ENCODE peak calls at places on chromosome 6, in eight cellular contexts. K is coronary artery, Q is GM23338, W is esophagus squamous epithelium, S is endodermal cell, V is pancreas, C is body of pancreas, Y is OCI-LY7. O is an unnamed sample.

GRCh38 chr6:104941694-104942177 is 15.2 kb upstream of the LIN28B start:
- DNase-seq in V (no peak), Q (peak), K (no peak), Y (no peak), C (no peak), W (no peak), S (no peak), O (no peak)

GRCh38 chr6:112232845-112233256 is 21.5 kb downstream of the LAMA4 start:
- DNase-seq in V (no peak), K (no peak), C (no peak), W (no peak), S (no peak), Q (no peak), Y (no peak), O (no peak)

GRCh38 chr6:65979120-65979519 is 272.1 kb upstream of the EYS start:
- DNase-seq in W (no peak), Q (no peak), V (no peak), K (no peak), Y (no peak), S (no peak), C (no peak), O (no peak)

GRCh38 chr6:6729971-6730370 is 141.5 kb downstream of the LY86 start:
- DNase-seq in Y (no peak), C (no peak), W (no peak), Q (no peak), S (no peak), V (no peak), K (no peak), O (no peak)

GRCh38 chr6:135525550-135525949 is 28.0 kb upstream of the AHI1 start:
- DNase-seq in W (no peak), Y (no peak), V (no peak), S (no peak), C (no peak), Q (no peak), K (no peak), O (no peak)

GRCh38 chr6:137208279-137208678 is 10.9 kb downstream of the IFNGR1 start:
- DNase-seq in C (no peak), S (no peak), K (no peak), Y (no peak), W (no peak), Q (no peak), V (no peak), O (no peak)

GRCh38 chr6:89050155-89050554 is 30.4 kb upstream of the PNRC1 start:
- DNase-seq in W (no peak), V (peak), Y (no peak), S (no peak), Q (no peak), C (peak), K (peak), O (peak)

GRCh38 chr6:32700391-32701040 is 34.1 kb upstream of the HLA-DQB1 start:
- DNase-seq in C (peak), S (peak), Q (peak), W (no peak), V (no peak), Y (peak), K (no peak), O (peak)

GRCh38 chr6:47247227-47247797 is 62.4 kb downstream of the TNFRSF21 start:
- DNase-seq in W (no peak), C (no peak), V (no peak), S (no peak), Y (peak), K (no peak), Q (no peak), O (no peak)

GRCh38 chr6:63975685-63976084 is 340.1 kb downstream of the PHF3 start:
- DNase-seq in Q (no peak), S (no peak), V (no peak), W (no peak), C (no peak), K (no peak), Y (no peak), O (no peak)

GRCh38 chr6:107957165-107957908 is 671 bp downstream of the SEC63 start:
- DNase-seq in S (peak), W (no peak), Y (peak), V (peak), C (peak), K (peak), Q (peak), O (peak)

GRCh38 chr6:81875776-81876293 is 123.4 kb upstream of the TENT5A start:
- DNase-seq in V (no peak), K (no peak), W (no peak), S (no peak), Y (no peak), Q (no peak), C (no peak), O (no peak)

GRCh38 chr6:111938710-111939109 is 65.5 kb upstream of the FYN start:
- DNase-seq in K (no peak), C (no peak), Q (no peak), S (no peak), W (no peak), Y (no peak), V (no peak), O (no peak)

GRCh38 chr6:25354078-25354940 is 75.1 kb downstream of the CARMIL1 start:
- DNase-seq in Q (no peak), K (no peak), S (no peak), Y (no peak), C (no peak), W (no peak), V (no peak), O (no peak)

GRCh38 chr6:139161169-139161568 is 26.3 kb downstream of the HECA start:
- DNase-seq in Q (no peak), Y (no peak), V (no peak), S (no peak), C (no peak), K (no peak), W (no peak), O (no peak)

GRCh38 chr6:148470606-148471299 is 128.1 kb downstream of the SASH1 start:
- DNase-seq in C (no peak), Y (no peak), V (no peak), K (no peak), W (no peak), S (no peak), Q (no peak), O (no peak)

GRCh38 chr6:72760130-72760793 is 138.4 kb downstream of the KCNQ5 start:
- DNase-seq in V (no peak), W (no peak), Q (no peak), C (peak), K (no peak), Y (no peak), S (no peak), O (no peak)

GRCh38 chr6:125779924-125780539 is 10.7 kb upstream of the NCOA7 start:
- DNase-seq in Y (peak), C (peak), W (peak), V (peak), S (peak), K (peak), Q (peak), O (peak)

GRCh38 chr6:125784365-125784764 is 6.4 kb upstream of the NCOA7 start:
- DNase-seq in W (no peak), Y (no peak), C (no peak), S (no peak), K (no peak), V (no peak), Q (no peak), O (no peak)

GRCh38 chr6:125780540-125781306 is 10.0 kb upstream of the NCOA7 start:
- DNase-seq in W (no peak), C (peak), V (peak), Y (peak), Q (peak), K (no peak), S (peak), O (peak)

GRCh38 chr6:125781307-125781868 is 9.4 kb upstream of the NCOA7 start:
- DNase-seq in Y (no peak), S (no peak), V (no peak), K (no peak), Q (peak), W (no peak), C (peak), O (peak)
- TF ChIP-seq CTCF in Y (peak), S (peak), V (no peak), K (no peak), Q (no peak), W (no peak), C (no peak), O (no peak)

GRCh38 chr6:17583811-17584210 is 16.3 kb upstream of the FAM8A1 start:
- DNase-seq in K (no peak), W (no peak), Y (no peak), C (peak), V (no peak), Q (no peak), S (no peak), O (no peak)
- H3K27ac ChIP-seq in K (peak), W (peak), Y (no peak), C (peak), V (no peak), Q (no peak), S (no peak), O (peak)

DNA sequence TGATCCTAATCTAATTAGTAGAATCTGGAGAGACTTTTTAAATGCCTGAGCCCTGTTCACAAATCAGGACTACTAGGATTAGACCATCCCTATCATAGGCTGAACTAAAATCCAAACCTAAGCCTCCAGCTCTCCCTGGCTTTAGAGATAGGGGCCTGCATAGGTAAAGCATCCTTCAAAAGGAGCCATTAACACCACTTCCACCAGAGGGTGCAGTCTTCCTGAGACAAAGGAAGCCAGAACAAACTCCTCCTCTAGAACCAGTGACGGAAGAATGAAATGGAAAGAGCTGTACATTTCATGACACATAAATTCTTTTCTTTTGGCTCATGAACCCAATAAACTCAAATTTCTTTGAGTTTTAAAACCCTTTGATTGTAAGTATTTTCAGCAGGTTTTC is 291.2 kb upstream of the ADGRB3 start:
- DNase-seq in W (no peak), C (peak), V (no peak), K (no peak), S (peak), Q (peak), Y (peak), O (no peak)
- TF ChIP-seq CTCF in W (no peak), C (peak), V (peak), K (no peak), S (peak), Q (peak), Y (peak), O (no peak)

DNA sequence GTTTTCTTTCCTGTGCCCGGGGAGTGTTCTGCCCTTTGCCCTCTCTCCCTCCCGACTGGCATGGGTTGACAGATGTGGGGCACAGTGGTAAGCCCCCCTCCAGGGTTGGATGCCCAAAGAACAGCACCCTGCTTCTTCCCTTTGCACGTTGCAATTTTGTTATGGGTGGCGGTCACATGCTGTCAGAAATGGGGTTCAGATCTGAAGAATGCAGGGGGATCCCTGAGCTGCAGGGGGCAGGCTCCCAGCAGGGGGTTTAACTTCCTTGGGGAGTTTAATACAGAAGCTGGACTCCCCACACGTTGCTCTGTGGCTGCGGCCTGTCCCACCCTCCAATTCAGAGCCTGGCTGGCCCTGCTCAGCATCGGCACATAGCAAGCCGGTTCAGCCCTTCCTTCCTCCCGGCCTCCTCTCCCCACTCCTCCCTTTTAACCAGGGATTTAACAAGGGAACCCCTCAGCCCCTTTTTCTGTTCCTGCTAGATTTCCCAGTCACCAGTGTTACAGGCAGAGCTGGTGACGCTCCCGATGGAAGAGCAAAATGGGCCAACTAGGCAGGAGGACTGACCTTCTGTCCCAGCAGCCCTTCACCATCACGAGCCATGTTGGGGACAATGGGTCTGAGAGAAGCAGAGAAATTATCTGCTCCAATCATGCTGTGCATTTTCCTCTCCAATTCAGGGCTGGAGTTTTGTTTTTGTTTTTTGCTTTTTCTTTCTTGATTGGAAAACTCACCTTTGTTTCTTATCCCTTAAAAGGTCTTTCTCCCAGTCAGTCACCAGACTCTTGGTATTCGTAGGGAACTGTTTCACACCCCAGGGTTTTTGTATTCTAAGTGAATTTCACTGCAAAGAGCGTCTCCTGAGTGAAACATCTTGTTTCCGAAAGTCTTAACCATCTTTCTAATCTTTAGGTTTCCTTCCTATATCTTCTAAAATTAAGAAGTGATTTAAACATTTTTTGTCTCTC is 6.8 kb downstream of the FOXF2 start:
- DNase-seq in W (no peak), V (no peak), C (no peak), S (peak), Q (no peak), K (no peak), Y (no peak), O (no peak)
- H3K27ac ChIP-seq in W (peak), V (no peak), C (no peak), S (no peak), Q (no peak), K (no peak), Y (no peak), O (peak)

DNA sequence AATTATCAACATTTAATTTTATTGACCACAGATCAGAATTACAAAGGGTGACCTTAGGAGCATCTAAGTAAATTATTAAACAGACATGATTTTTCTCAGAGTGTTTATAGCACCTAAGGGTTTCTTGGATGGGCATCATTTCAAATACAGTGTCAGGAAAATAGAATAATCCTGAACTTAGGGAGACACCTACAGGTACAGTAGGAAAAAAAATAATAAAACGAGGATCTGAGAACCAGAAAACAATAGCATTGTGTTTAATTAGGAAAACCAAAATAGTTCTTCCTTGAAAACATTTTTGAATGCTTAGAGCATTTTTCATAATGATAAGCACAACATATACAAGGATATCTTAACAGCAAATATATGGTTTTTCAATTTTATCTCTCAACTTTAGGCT is 39.2 kb downstream of the MMUT start:
- DNase-seq in V (no peak), S (no peak), W (no peak), Y (no peak), K (no peak), C (no peak), Q (peak), O (no peak)
- TF ChIP-seq CTCF in V (no peak), S (peak), W (no peak), Y (peak), K (no peak), C (no peak), Q (peak), O (peak)

GRCh38 chr6:15411766-15412165 is 165.9 kb downstream of the JARID2 start:
- DNase-seq in S (no peak), V (no peak), Q (no peak), Y (no peak), W (no peak), K (no peak), C (no peak), O (no peak)

GRCh38 chr6:15416932-15417509 is 171.2 kb downstream of the JARID2 start:
- DNase-seq in S (no peak), W (no peak), V (no peak), Y (no peak), C (no peak), K (no peak), Q (no peak), O (no peak)

GRCh38 chr6:15412767-15413166 is 166.9 kb downstream of the JARID2 start:
- DNase-seq in Q (no peak), Y (no peak), K (no peak), S (no peak), C (no peak), V (no peak), W (no peak), O (no peak)

GRCh38 chr6:15410752-15411151 is 164.9 kb downstream of the JARID2 start:
- DNase-seq in Q (no peak), Y (no peak), C (no peak), K (no peak), W (no peak), V (no peak), S (no peak), O (no peak)

DNA sequence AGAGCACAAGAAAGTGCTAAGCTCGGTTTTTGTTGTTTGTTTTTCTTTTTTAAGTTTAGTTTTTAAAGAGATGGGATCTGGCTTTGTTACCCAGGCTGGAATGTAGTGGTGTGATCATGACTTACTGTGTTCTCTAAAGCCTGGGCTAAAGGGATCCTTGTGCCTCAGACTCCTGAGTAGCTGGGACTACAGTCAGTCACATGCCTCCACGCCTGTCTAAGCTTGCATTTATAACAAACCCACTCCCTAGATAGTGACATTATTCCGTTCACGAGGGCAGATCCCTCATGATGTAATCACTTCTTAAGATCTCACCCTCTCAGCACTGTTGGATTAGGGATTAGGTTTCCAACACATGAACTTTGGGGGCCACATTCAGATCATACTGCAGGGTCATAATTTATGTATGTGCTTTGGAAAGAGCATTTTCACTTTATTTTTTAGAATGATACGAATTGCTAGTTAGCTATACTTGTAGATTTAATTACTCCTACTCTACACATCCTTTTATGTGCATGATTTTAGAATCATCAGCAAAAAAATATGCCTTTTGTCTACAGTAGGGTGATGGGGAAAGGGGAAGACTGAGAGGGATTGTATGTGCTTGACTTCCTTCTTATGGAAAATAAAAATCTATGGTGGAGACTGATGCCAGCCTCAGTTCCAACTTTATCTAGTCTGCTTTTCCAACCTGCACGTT is 167.8 kb downstream of the JARID2 start:
- DNase-seq in S (no peak), V (no peak), W (no peak), C (no peak), Y (no peak), K (no peak), Q (no peak), O (no peak)
- H3K27ac ChIP-seq in S (no peak), V (no peak), W (peak), C (no peak), Y (no peak), K (no peak), Q (peak), O (no peak)

GRCh38 chr6:41071501-41071922 is 644 bp downstream of the OARD1 start:
- DNase-seq in S (no peak), V (no peak), Y (peak), W (no peak), Q (no peak), C (no peak), K (no peak), O (peak)
- TF ChIP-seq CTCF in S (no peak), V (no peak), Y (peak), W (no peak), Q (no peak), C (no peak), K (no peak), O (no peak)

GRCh38 chr6:36698871-36699271 is 1.2 kb downstream of the RAB44 start:
- DNase-seq in Y (no peak), S (peak), W (no peak), V (no peak), Q (no peak), K (peak), C (no peak), O (no peak)

GRCh38 chr6:36700812-36701211 is 3.2 kb downstream of the RAB44 start:
- DNase-seq in Q (no peak), Y (no peak), K (no peak), S (peak), C (no peak), W (no peak), V (no peak), O (no peak)

GRCh38 chr6:36701401-36701991 is 3.9 kb downstream of the RAB44 start:
- DNase-seq in K (no peak), Y (peak), W (no peak), S (peak), C (peak), V (peak), Q (peak), O (no peak)

GRCh38 chr6:36699290-36699689 is 1.7 kb downstream of the RAB44 start:
- DNase-seq in Q (no peak), K (peak), S (peak), W (no peak), C (no peak), Y (no peak), V (no peak), O (no peak)

DNA sequence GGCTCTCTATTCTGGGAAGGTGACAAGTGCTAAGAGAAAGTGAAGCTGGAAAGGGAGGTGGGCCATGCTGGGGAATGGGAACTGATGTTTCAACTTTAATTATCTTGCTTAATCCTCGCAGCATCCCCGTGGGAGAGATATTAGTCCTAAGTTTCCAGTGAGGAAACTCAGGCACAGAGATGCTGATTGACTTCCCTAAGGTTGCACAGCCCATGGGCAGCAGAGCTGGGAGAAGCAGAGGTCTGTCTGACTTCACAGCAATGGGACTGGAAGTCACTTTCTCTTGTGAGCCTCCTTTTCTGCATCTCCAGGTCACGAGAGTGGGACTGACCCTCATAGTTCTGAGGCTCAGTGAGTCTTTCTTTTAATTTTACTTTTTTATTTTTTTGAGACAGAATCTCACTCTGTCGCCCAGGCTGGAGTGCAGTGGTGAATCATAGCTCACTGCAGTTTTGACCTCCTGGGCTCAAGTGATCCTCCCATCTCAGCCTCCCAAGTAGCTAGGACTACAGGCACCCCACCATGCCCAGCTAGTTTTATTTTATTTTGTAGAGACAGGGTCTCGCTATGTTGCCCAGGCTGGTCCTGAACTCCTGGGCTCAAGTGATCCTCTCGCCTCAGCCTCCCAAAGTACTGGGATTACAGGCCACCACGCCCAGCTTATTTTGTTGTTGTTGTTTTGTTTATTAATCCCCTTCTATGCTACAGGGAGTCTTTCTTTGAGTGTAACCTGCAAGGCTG is 2.6 kb downstream of the RAB44 start:
- DNase-seq in Q (no peak), W (no peak), S (no peak), C (no peak), V (no peak), Y (no peak), K (peak), O (no peak)
- H3K27ac ChIP-seq in Q (no peak), W (no peak), S (no peak), C (no peak), V (no peak), Y (no peak), K (no peak), O (no peak)